ENCODE peak calls at places on chromosome 19, in four cellular contexts. One of them, this sample, is unnamed.

GRCh38 chr19:15618321-15618720 is 3.3 kb downstream of the CYP4F8 start:
- DNase-seq in GM12891: no peak
- DNase-seq in HuH-7: no peak
- DNase-seq in astrocyte of the hippocampus: no peak
- DNase-seq in this sample: no peak

GRCh38 chr19:42473686-42474085 is 30.9 kb upstream of the CXCL17 start:
- DNase-seq in GM12891: no peak
- DNase-seq in HuH-7: no peak
- DNase-seq in astrocyte of the hippocampus: no peak
- DNase-seq in this sample: no peak

GRCh38 chr19:49362048-49362925 is at the start of gene TEAD2:
- DNase-seq in GM12891: no peak
- DNase-seq in HuH-7: peak
- DNase-seq in astrocyte of the hippocampus: peak
- DNase-seq in this sample: peak

GRCh38 chr19:39411006-39411831 is 1.2 kb upstream of the PLEKHG2 start:
- DNase-seq in astrocyte of the hippocampus: peak
- DNase-seq in GM12891: no peak
- DNase-seq in HuH-7: peak
- DNase-seq in this sample: peak

GRCh38 chr19:50232600-50232999 is 29.2 kb downstream of the MYH14 start:
- DNase-seq in HuH-7: no peak
- DNase-seq in GM12891: no peak
- DNase-seq in astrocyte of the hippocampus: no peak
- DNase-seq in this sample: no peak

GRCh38 chr19:19040417-19040816 is 7.0 kb downstream of the ARMC6 start:
- DNase-seq in GM12891: no peak
- DNase-seq in astrocyte of the hippocampus: peak
- DNase-seq in HuH-7: no peak
- DNase-seq in this sample: peak

GRCh38 chr19:33175886-33176669 is 18.1 kb upstream of the LRP3 start:
- DNase-seq in GM12891: no peak
- DNase-seq in HuH-7: no peak
- DNase-seq in astrocyte of the hippocampus: peak
- DNase-seq in this sample: no peak

GRCh38 chr19:5903502-5904301 is at the start of gene NDUFA11:
- DNase-seq in GM12891: peak
- DNase-seq in HuH-7: peak
- DNase-seq in astrocyte of the hippocampus: peak
- DNase-seq in this sample: peak

GRCh38 chr19:15871570-15871969 is 26.3 kb downstream of the CYP4F2 start:
- DNase-seq in HuH-7: no peak
- DNase-seq in astrocyte of the hippocampus: no peak
- DNase-seq in GM12891: no peak
- DNase-seq in this sample: no peak

GRCh38 chr19:4385291-4386037 is 14.9 kb downstream of the SH3GL1 start:
- DNase-seq in HuH-7: no peak
- DNase-seq in astrocyte of the hippocampus: no peak
- DNase-seq in GM12891: no peak
- DNase-seq in this sample: no peak

GRCh38 chr19:19545707-19546106 is 7.6 kb downstream of the CILP2 start:
- DNase-seq in GM12891: no peak
- DNase-seq in astrocyte of the hippocampus: no peak
- DNase-seq in HuH-7: no peak
- DNase-seq in this sample: no peak

GRCh38 chr19:5718032-5718578 is 1.8 kb downstream of the LONP1 start:
- DNase-seq in astrocyte of the hippocampus: no peak
- DNase-seq in HuH-7: no peak
- DNase-seq in GM12891: no peak
- DNase-seq in this sample: no peak

GRCh38 chr19:50050406-50051223 is 24.8 kb downstream of the ZNF473 start:
- DNase-seq in HuH-7: no peak
- DNase-seq in astrocyte of the hippocampus: peak
- DNase-seq in GM12891: peak
- DNase-seq in this sample: peak

GRCh38 chr19:35318679-35319448 is 10.1 kb upstream of the CD22 start:
- DNase-seq in astrocyte of the hippocampus: peak
- DNase-seq in GM12891: no peak
- DNase-seq in HuH-7: no peak
- DNase-seq in this sample: peak

GRCh38 chr19:49080392-49080791 is 4.9 kb upstream of the SNRNP70 start:
- DNase-seq in HuH-7: no peak
- DNase-seq in astrocyte of the hippocampus: no peak
- DNase-seq in GM12891: no peak
- DNase-seq in this sample: no peak

GRCh38 chr19:1046117-1046626 is 6.3 kb downstream of the ABCA7 start:
- DNase-seq in HuH-7: no peak
- DNase-seq in astrocyte of the hippocampus: no peak
- DNase-seq in GM12891: no peak
- DNase-seq in this sample: no peak

GRCh38 chr19:50242586-50242985 is 39.2 kb downstream of the MYH14 start:
- DNase-seq in GM12891: no peak
- DNase-seq in astrocyte of the hippocampus: no peak
- DNase-seq in HuH-7: no peak
- DNase-seq in this sample: no peak

GRCh38 chr19:2648528-2648937 is 54.0 kb downstream of the GNG7 start:
- DNase-seq in HuH-7: peak
- DNase-seq in astrocyte of the hippocampus: peak
- DNase-seq in GM12891: peak
- DNase-seq in this sample: peak

GRCh38 chr19:33756177-33756576 is 40.5 kb upstream of the KCTD15 start:
- DNase-seq in astrocyte of the hippocampus: no peak
- DNase-seq in HuH-7: no peak
- DNase-seq in GM12891: no peak
- DNase-seq in this sample: no peak

GRCh38 chr19:42325896-42326771 is 699 bp downstream of the MEGF8 start:
- DNase-seq in HuH-7: peak
- DNase-seq in astrocyte of the hippocampus: peak
- DNase-seq in GM12891: no peak
- DNase-seq in this sample: no peak

GRCh38 chr19:41531438-41532311 is 44.3 kb upstream of the CEACAM21 start:
- DNase-seq in HuH-7: no peak
- DNase-seq in astrocyte of the hippocampus: no peak
- DNase-seq in GM12891: peak
- DNase-seq in this sample: peak

GRCh38 chr19:53394522-53394973 is 401 bp upstream of the ZNF765 start:
- DNase-seq in astrocyte of the hippocampus: no peak
- DNase-seq in HuH-7: peak
- DNase-seq in GM12891: no peak
- DNase-seq in this sample: peak

GRCh38 chr19:31518626-31519025 is 169.4 kb upstream of the TSHZ3 start:
- DNase-seq in HuH-7: no peak
- DNase-seq in GM12891: no peak
- DNase-seq in astrocyte of the hippocampus: no peak
- DNase-seq in this sample: no peak

GRCh38 chr19:45094707-45095106 is 1.7 kb downstream of the PPP1R37 start:
- DNase-seq in GM12891: no peak
- DNase-seq in HuH-7: no peak
- DNase-seq in astrocyte of the hippocampus: no peak
- DNase-seq in this sample: no peak

GRCh38 chr19:36417752-36418286 is 625 bp downstream of the ZFP82 start:
- DNase-seq in GM12891: no peak
- DNase-seq in HuH-7: no peak
- DNase-seq in astrocyte of the hippocampus: peak
- DNase-seq in this sample: no peak

This sample was measured in uterus.